ENCODE peak calls at places on chromosomes 16 and 17, in five cellular contexts. O is stomach, Y is endothelial cell of umbilical vein, M is adrenal gland, F is IMR-90. J is an unnamed sample.

GRCh38 chr17:42906772-42907171 is 6.2 kb downstream of the G6PC1 start:
- DNase-seq in O (no peak), Y (no peak), M (no peak), F (no peak), J (no peak)

GRCh38 chr17:54426287-54426886 is 474.3 kb upstream of the TOM1L1 start:
- DNase-seq in O (no peak), Y (no peak), M (no peak), F (no peak), J (no peak)

GRCh38 chr16:48511071-48511540 is 98.9 kb downstream of the N4BP1 start:
- DNase-seq in O (no peak), Y (no peak), M (no peak), F (peak; percentile 68), J (no peak)

GRCh38 chr17:72726936-72727335 is 365.6 kb downstream of the SLC39A11 start:
- DNase-seq in O (no peak), Y (no peak), M (no peak), F (peak; percentile 77), J (no peak)

GRCh38 chr16:24766057-24766456 is 36.6 kb downstream of the TNRC6A start:
- DNase-seq in O (no peak), Y (no peak), M (no peak), F (no peak), J (no peak)

GRCh38 chr17:64146418-64147109 is 16.6 kb upstream of the ERN1 start:
- DNase-seq in O (peak; percentile 65), Y (peak; percentile 80), M (peak; percentile 79), F (peak; percentile 72), J (peak; percentile 64)

GRCh38 chr16:1857433-1858097 is 14.4 kb downstream of the MEIOB start:
- DNase-seq in O (no peak), Y (no peak), M (no peak), F (no peak), J (no peak)

GRCh38 chr16:19005561-19006445 is 22.1 kb downstream of the TMC7 start:
- DNase-seq in O (peak; percentile 39), Y (peak; percentile 54), M (no peak), F (peak; percentile 27), J (peak; percentile 32)

GRCh38 chr17:12492450-12492849 is 173.2 kb upstream of the MYOCD start:
- DNase-seq in O (no peak), Y (peak; percentile 7), M (no peak), F (peak; percentile 95), J (no peak)

GRCh38 chr17:74566132-74566753 is 1.1 kb downstream of the CD300H start:
- DNase-seq in O (peak; percentile 28), Y (peak; percentile 5), M (peak; percentile 44), F (no peak), J (peak; percentile 19)

GRCh38 chr16:29719063-29719462 is 26.7 kb downstream of the C16orf54 start:
- DNase-seq in O (no peak), Y (no peak), M (no peak), F (no peak), J (no peak)

GRCh38 chr17:44350733-44351226 is 5.7 kb downstream of the GRN start:
- DNase-seq in O (peak; percentile 75), Y (peak; percentile 64), M (peak; percentile 73), F (peak; percentile 44), J (no peak)

GRCh38 chr17:1762906-1763829 is 1.3 kb downstream of the SERPINF1 start:
- DNase-seq in O (no peak), Y (no peak), M (no peak), F (peak; percentile 74), J (peak; percentile 78)

GRCh38 chr17:329794-330420 is 22.7 kb downstream of the RPH3AL start:
- DNase-seq in O (no peak), Y (no peak), M (peak; percentile 18), F (no peak), J (no peak)

GRCh38 chr17:330993-331701 is 21.5 kb downstream of the RPH3AL start:
- DNase-seq in O (no peak), Y (no peak), M (peak; percentile 66), F (no peak), J (peak; percentile 36)

GRCh38 chr17:332558-333322 is 19.9 kb downstream of the RPH3AL start:
- DNase-seq in O (no peak), Y (no peak), M (peak; percentile 65), F (peak; percentile 35), J (no peak)

GRCh38 chr17:333626-334396 is 18.8 kb downstream of the RPH3AL start:
- DNase-seq in O (peak; percentile 60), Y (peak; percentile 82), M (peak; percentile 95), F (peak; percentile 33), J (peak; percentile 63)

DNA sequence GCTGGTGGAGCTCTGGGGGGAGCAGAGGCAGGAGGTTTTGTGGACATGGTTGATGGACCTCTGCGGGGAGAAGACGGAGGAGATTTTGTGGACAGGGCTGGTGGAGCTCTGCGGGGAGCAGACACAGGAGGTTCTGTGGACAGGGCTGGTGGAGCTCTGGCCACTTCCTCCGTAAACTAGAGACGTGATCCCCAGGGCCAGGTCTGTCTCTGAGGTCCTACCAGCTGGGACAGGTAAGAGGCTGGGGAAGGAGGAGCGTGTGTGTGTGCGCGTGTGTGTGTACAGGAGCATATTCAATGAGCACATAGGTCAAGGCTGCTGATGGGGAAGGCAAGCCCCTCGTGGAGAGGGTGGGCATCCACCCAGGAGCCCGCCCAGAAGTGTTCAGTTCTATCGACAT is 20.6 kb downstream of the RPH3AL start:
- DNase-seq in O (no peak), Y (no peak), M (no peak), F (no peak), J (no peak)
- TF ChIP-seq POLR2A in O (no peak), Y (no peak), M (no peak), F (no peak), J (no peak)

GRCh38 chr17:28118362-28118761 is 75.9 kb downstream of the NLK start:
- DNase-seq in O (no peak), Y (no peak), M (no peak), F (no peak), J (no peak)

GRCh38 chr17:28119049-28119448 is 76.6 kb downstream of the NLK start:
- DNase-seq in O (no peak), Y (no peak), M (no peak), F (no peak), J (no peak)

GRCh38 chr17:28120766-28121165 is 78.3 kb downstream of the NLK start:
- DNase-seq in O (no peak), Y (no peak), M (no peak), F (no peak), J (no peak)

GRCh38 chr17:28117304-28117703 is 74.8 kb downstream of the NLK start:
- DNase-seq in O (no peak), Y (no peak), M (no peak), F (no peak), J (no peak)

GRCh38 chr17:28119560-28119959 is 77.1 kb downstream of the NLK start:
- DNase-seq in O (no peak), Y (no peak), M (no peak), F (no peak), J (no peak)
- TF ChIP-seq POLR2A in O (no peak), Y (no peak), M (no peak), F (no peak), J (no peak)

DNA sequence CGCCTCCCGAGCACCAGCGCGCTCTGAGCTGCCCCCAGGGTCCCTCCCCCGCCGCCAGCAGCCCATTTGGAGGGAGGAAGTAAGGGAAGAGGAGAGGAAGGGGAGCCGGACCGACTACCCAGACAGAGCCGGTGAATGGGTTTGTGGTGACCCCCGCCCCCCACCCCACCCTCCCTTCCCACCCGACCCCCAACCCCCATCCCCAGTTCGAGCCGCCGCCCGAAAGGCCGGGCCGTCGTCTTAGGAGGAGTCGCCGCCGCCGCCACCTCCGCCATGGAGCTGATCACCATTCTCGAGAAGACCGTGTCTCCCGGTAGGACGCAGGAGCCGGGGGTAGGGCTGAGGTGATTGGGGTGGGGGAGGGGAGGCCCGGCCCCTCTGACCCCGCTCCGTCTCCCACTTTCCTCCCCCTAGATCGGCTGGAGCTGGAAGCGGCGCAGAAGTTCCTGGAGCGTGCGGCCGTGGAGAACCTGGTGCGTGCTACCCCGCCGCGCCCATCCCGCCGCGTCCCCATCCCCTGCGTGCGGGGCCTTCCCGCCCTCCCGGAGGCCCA is 329 bp downstream of the KPNB1 start:
- DNase-seq in O (peak; percentile 54), Y (no peak), M (peak; percentile 67), F (no peak), J (peak; percentile 30)
- TF ChIP-seq POLR2A in O (no peak), Y (no peak), M (peak; percentile 43), F (peak; percentile 69), J (no peak)

DNA sequence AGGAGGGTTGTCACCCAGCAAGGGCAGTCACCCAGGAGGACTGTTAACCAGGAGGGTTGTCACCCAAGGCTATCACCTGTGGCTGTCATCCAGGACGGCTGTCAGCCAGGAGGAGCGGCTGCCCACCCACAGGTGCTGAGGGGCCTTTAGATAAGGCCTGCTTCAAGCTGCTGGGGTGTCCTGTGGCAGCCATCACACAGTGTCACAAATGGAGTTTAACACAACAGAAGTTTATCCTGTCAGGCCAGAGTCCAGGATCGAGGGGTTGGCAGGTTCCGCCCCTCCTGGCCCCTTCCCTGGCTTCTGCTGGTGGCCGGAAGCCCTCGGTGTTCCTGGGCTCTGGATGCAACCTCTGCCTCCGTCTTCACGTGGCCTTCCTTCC is 98.3 kb downstream of the TNFRSF13B start:
- DNase-seq in O (no peak), Y (no peak), M (no peak), F (no peak), J (no peak)
- TF ChIP-seq POLR2A in O (no peak), Y (no peak), M (no peak), F (no peak), J (no peak)

J was measured in tibial nerve.